ENCODE peak calls at places on chromosomes 5 and 9, in five cellular contexts. N, A, U, V and M are unnamed samples.

GRCh38 chr9:137241490-137242328 is 622 bp downstream of the TUBB4B start:
- DNase-seq in N (no peak), V (no peak), A (peak; percentile 85), U (peak; percentile 69), M (peak; percentile 90)

GRCh38 chr5:157271740-157272271 is 5.9 kb downstream of the CYFIP2 start:
- DNase-seq in N (no peak), A (no peak), U (no peak), V (no peak), M (peak; percentile 25)

GRCh38 chr9:110291921-110292575 is 35.7 kb upstream of the TXN start:
- DNase-seq in V (no peak), A (no peak), U (no peak), N (no peak), M (no peak)

GRCh38 chr5:116320486-116320885 is 235.7 kb downstream of the COMMD10 start:
- DNase-seq in V (no peak), A (no peak), U (no peak), N (no peak), M (no peak)

GRCh38 chr9:95341262-95342011 is 23.9 kb upstream of the FANCC start:
- DNase-seq in A (no peak), N (no peak), V (no peak), U (no peak), M (no peak)

GRCh38 chr5:133219296-133219695 is 167.5 kb downstream of the HSPA4 start:
- DNase-seq in V (no peak), A (no peak), U (no peak), N (no peak), M (no peak)

GRCh38 chr5:105392122-105392709 is 1829.6 kb upstream of the NUDT12 start:
- DNase-seq in N (no peak), A (peak; percentile 55), U (no peak), V (no peak), M (no peak)

GRCh38 chr5:150173154-150173553 is 6.6 kb downstream of the CDX1 start:
- DNase-seq in A (no peak), N (no peak), V (no peak), U (no peak), M (no peak)

GRCh38 chr5:140398379-140398811 is 3.2 kb upstream of the ANKHD1 start:
- DNase-seq in A (no peak), N (no peak), V (no peak), U (no peak), M (no peak)

GRCh38 chr5:172361566-172362238 is 78.1 kb upstream of the UBTD2 start:
- DNase-seq in U (no peak), A (peak; percentile 92), N (peak; percentile 97), V (no peak), M (peak; percentile 33)

GRCh38 chr5:146193291-146193690 is 10.1 kb upstream of the RBM27 start:
- DNase-seq in V (no peak), N (no peak), U (no peak), A (no peak), M (no peak)

GRCh38 chr9:77997611-77998349 is 33.8 kb downstream of the GNAQ start:
- DNase-seq in U (no peak), N (no peak), A (no peak), V (no peak), M (no peak)

GRCh38 chr5:82092-82491 is 9.9 kb upstream of the PLEKHG4B start:
- DNase-seq in A (no peak), U (no peak), V (peak; percentile 83), N (no peak), M (no peak)

GRCh38 chr5:52743970-52744369 is 43.7 kb upstream of the ITGA1 start:
- DNase-seq in U (no peak), A (no peak), N (no peak), V (no peak), M (peak; percentile 30)

DNA sequence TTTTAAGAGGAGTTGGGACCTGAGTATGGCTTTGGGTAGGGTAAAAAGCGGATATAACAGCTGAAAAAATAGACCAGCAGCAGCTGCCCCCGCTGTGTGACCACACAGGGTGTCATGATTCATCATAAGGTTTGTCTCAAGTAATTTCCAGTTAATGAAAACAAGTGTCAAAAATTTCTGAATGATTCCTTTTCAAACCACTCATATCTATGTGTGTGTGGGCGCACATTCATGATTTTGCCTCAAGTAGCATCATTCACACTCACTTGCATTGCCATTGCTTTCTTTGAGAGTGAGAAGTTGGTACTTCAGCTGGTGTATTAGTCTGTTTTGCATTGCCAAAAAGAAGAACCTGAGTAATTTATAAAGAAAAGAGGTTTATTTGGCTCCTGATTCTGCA is 12.1 kb upstream of the TNFAIP8 start:
- DNase-seq in A (no peak), N (no peak), V (no peak), U (no peak), M (no peak)
- H3K27ac ChIP-seq in A (no peak overlapping the region), N (no peak overlapping the region), V (no peak overlapping the region), U (no peak overlapping the region), M (no peak overlapping the region)

GRCh38 chr9:127746959-127747569 is 12.0 kb upstream of the TOR2A start:
- DNase-seq in N (no peak), A (no peak), U (no peak), V (no peak), M (no peak)
- H3K4me3 ChIP-seq in N (no peak overlapping the region), A (no peak overlapping the region), U (no peak overlapping the region), V (no peak overlapping the region), M (no peak overlapping the region)

DNA sequence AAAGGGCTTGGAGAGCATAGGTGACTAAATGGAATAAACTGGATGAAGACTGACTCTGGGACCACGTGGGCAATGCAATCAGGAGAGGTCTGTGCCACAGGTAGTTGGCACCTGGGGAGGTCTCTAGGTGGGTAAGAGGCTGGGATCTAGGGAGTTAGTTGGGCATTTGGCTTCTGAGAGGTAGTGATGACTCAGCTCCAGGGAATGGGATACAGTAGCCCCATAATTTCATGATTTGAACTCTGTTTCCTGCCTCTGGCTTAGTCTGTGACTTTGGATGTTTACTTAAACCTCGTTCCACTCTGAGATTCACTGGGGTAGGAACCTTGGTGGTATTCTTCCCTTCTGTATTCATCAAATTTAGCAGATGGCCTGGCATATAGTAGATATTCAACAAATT is 240.8 kb downstream of the KIF4B start:
- DNase-seq in A (no peak), N (no peak), V (no peak), U (no peak), M (no peak)
- H3K27ac ChIP-seq in A (no peak overlapping the region), N (no peak overlapping the region), V (no peak overlapping the region), U (no peak overlapping the region), M (no peak overlapping the region)

DNA sequence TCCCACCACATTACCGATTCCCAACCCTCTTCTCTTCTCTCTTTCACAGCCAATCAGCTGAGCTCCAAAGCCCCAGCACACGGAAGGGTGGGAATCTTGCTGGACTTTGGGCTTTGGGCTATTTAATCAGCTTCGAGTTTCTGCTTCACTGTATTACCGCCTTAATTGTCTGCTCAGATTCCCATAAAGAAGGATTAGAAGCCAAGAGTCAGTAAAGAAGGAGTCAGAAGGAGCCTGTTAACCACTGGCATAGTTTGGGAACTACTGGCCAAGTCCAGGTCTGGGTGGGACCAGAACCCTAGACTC is 4.4 kb downstream of the SPRY4 start:
- DNase-seq in A (no peak), V (no peak), U (no peak), N (no peak), M (no peak)
- H3K4me3 ChIP-seq in A (peak overlapping the region; percentile 69), V (peak overlapping the region; percentile 38), U (no peak overlapping the region), N (peak overlapping the region; percentile 88), M (no peak overlapping the region)

DNA sequence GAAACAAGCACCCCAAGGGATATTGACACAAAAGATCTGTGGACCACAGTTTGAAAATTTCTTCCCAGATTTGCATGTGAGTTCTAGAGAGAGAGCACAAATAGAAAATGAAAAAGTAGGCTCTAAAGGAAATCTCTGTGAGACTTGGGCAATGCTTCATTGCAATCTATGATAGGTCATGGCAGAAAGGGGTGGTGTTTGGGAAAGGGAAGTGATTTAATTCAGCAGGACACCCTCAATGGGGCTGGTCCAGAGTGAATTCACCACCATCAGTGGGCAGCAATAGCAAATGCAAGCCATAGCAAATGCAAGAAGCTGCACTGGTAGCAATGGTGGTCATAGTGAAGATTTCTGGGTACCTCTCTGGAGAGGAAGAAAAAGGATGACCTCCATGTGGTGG is 58.1 kb downstream of the ANKRD55 start:
- DNase-seq in A (no peak), U (no peak), N (no peak), V (no peak), M (no peak)
- H3K27ac ChIP-seq in A (no peak overlapping the region), U (peak overlapping the region; percentile 18), N (no peak overlapping the region), V (no peak overlapping the region), M (no peak overlapping the region)

DNA sequence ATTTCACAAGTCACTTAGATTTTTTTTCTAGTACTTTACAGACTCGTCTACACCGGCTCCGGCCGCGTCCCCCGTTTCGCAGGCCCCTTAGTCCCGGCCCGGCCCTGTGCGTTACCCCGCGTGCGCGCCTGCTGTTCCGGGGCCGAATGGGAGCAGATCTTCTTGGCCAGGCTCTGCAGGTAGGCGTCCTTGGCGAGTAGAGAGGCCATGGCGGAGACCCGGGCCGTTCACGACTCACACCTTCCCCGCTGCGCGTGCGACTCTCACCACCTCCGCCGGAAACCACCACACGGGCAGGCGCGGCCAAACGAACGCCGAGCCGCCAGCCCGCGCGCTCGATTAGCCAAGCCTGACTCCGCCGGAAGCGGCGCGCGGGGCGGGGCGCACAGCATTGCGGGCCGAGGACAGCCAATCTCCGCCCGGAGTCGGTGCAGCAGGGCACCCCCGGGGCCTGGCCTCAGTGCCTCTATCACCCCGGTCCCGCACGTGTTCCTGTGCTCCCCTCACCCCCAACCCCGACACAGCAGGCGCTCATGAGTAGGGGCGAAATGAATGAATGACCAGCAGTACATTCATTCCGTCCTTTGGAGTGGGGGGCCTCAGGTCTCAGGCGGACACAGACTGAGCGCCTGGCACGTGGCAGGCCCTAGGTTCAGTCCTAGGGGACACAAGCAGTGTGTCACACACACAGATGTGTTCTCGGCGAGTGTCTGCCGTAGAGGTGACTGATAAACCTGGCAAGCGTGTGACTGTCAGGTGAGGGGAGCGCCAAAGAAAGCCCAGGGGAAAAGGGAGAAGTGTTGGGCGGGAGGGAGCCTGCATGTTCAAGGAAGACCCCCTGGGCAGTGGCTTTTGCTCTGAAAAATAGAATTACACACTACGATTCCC is at the start of gene SURF6:
- DNase-seq in N (peak; percentile 41), A (peak; percentile 93), U (peak; percentile 92), V (peak; percentile 83), M (peak; percentile 92)
- H3K4me3 ChIP-seq in N (peak within 1 kb of the TSS; percentile 98), A (peak within 1 kb of the TSS; percentile 87), U (peak within 1 kb of the TSS; percentile 92), V (peak within 1 kb of the TSS; percentile 82), M (peak within 1 kb of the TSS; percentile 99)

GRCh38 chr9:18819418-18819817 is 213.6 kb downstream of the SAXO1 start:
- DNase-seq in U (no peak), N (no peak), A (no peak), V (no peak), M (no peak)
- H3K27ac ChIP-seq in U (no peak overlapping the region), N (no peak overlapping the region), A (no peak overlapping the region), V (no peak overlapping the region), M (no peak overlapping the region)

DNA sequence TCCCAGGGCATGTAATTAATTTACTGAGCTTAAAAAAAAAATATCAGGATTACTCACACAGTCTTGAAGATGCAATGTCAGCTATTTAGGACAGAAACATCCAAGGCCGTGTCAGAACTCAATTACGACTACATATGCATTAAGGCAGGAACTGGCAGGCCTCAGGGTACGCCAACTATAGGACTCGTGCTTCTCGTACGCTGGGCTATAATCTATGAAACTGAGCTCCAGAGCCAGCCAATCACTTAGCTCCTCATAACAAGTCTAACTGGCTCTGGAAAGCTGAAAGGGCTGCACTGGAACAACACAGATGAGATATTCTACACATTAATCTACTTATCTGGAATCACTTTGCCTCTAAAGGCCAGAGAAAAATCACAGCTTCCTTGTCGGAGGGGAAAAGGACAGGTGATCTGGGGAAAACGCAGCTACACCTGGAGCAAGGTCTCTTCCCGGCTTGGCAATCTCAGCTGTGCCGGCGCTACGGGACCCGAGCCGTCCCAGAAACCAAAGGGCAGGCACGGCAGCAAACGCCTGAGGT is 212.0 kb downstream of the DEPDC1B start:
- DNase-seq in A (no peak), U (no peak), V (no peak), N (no peak), M (peak; percentile 42)
- H3K4me3 ChIP-seq in A (peak overlapping the region; percentile 53), U (no peak overlapping the region), V (no peak overlapping the region), N (no peak overlapping the region), M (no peak overlapping the region)

GRCh38 chr9:121333950-121334773 is 35.9 kb downstream of the STOM start:
- DNase-seq in A (no peak), U (no peak), V (no peak), N (no peak), M (no peak)
- H3K27ac ChIP-seq in A (peak overlapping the region; percentile 95), U (peak overlapping the region; percentile 45), V (no peak overlapping the region), N (no peak overlapping the region), M (no peak overlapping the region)